ENCODE peak calls at places on chromosomes 4 and X, in ten cellular contexts. M is H1, W is GM12891, I is K562, B is HCT116, C is upper lobe of left lung, F is transverse colon, D is sigmoid colon, Q is GM12878, J is prostate gland. P is an unnamed sample.

GRCh38 chrX:23434356-23434884 is 99.8 kb downstream of the PTCHD1 start:
- DNase-seq in F (peak), I (no peak), D (peak), W (no peak), J (peak), M (no peak), B (no peak), C (peak), Q (no peak), P (no peak)

GRCh38 chr4:25160714-25161598 is 707 bp upstream of the SEPSECS start:
- DNase-seq in J (no peak), M (no peak), W (no peak), I (peak), D (no peak), C (no peak), Q (no peak), F (no peak), B (no peak), P (peak)

GRCh38 chrX:83510466-83511181 is 2.5 kb downstream of the POU3F4 start:
- DNase-seq in Q (no peak), C (no peak), W (no peak), F (no peak), B (no peak), M (no peak), D (no peak), I (no peak), J (no peak), P (no peak)

GRCh38 chr4:128275351-128275750 is 12.3 kb downstream of the PGRMC2 start:
- DNase-seq in W (no peak), I (no peak), B (no peak), D (no peak), Q (no peak), C (no peak), F (no peak), M (no peak), J (no peak), P (no peak)

GRCh38 chrX:110881971-110882370 is 86.4 kb upstream of the CHRDL1 start:
- DNase-seq in C (no peak), J (no peak), Q (no peak), D (no peak), F (no peak), I (no peak), M (no peak), B (no peak), W (no peak), P (no peak)

GRCh38 chr4:117326091-117326490 is 240.7 kb upstream of the TRAM1L1 start:
- DNase-seq in C (no peak), F (no peak), J (no peak), D (no peak), M (no peak), I (no peak), Q (no peak), W (no peak), B (no peak), P (no peak)

GRCh38 chr4:15894393-15894792 is 44.1 kb downstream of the FGFBP1 start:
- DNase-seq in Q (no peak), D (no peak), C (no peak), J (no peak), W (no peak), I (no peak), F (no peak), M (no peak), B (no peak), P (no peak)

GRCh38 chrX:154819771-154820341 is 14.6 kb upstream of the MPP1 start:
- DNase-seq in B (no peak), C (no peak), M (no peak), Q (no peak), D (no peak), J (no peak), I (no peak), F (no peak), W (no peak), P (no peak)

GRCh38 chr4:6526696-6527095 is 48.3 kb upstream of the MAN2B2 start:
- DNase-seq in M (no peak), J (no peak), B (no peak), D (no peak), F (no peak), I (no peak), C (no peak), W (no peak), Q (no peak), P (no peak)

GRCh38 chr4:5146248-5146647 is 95.0 kb downstream of the STK32B start:
- DNase-seq in I (no peak), M (no peak), D (no peak), J (no peak), C (no peak), Q (no peak), W (no peak), F (no peak), B (no peak), P (no peak)

GRCh38 chrX:120761810-120762209 is 113.9 kb downstream of the CT47B1 start:
- DNase-seq in I (no peak), F (no peak), D (no peak), Q (no peak), B (no peak), J (no peak), M (no peak), W (no peak), C (no peak), P (no peak)

GRCh38 chr4:84782517-84782916 is 184.0 kb downstream of the WDFY3 start:
- DNase-seq in J (no peak), Q (no peak), C (no peak), M (no peak), I (no peak), W (no peak), F (no peak), B (no peak), D (no peak), P (no peak)

GRCh38 chrX:120428309-120428708 is 40.8 kb downstream of the LAMP2 start:
- DNase-seq in Q (no peak), F (no peak), W (no peak), I (no peak), J (peak), B (no peak), D (no peak), C (no peak), M (no peak), P (no peak)

GRCh38 chr4:33255507-33255906 is 2535.3 kb downstream of the PCDH7 start:
- DNase-seq in W (no peak), Q (no peak), I (no peak), F (no peak), M (no peak), D (no peak), C (no peak), B (no peak), J (no peak), P (no peak)

GRCh38 chr4:55069248-55069647 is 56.1 kb downstream of the KDR start:
- DNase-seq in F (no peak), J (no peak), D (no peak), I (no peak), W (no peak), B (no peak), M (no peak), C (peak), Q (no peak), P (no peak)

GRCh38 chrX:45143455-45143854 is 57.2 kb downstream of the DIPK2B start:
- DNase-seq in F (no peak), M (no peak), B (no peak), W (no peak), C (no peak), Q (no peak), J (no peak), I (no peak), D (no peak), P (no peak)

DNA sequence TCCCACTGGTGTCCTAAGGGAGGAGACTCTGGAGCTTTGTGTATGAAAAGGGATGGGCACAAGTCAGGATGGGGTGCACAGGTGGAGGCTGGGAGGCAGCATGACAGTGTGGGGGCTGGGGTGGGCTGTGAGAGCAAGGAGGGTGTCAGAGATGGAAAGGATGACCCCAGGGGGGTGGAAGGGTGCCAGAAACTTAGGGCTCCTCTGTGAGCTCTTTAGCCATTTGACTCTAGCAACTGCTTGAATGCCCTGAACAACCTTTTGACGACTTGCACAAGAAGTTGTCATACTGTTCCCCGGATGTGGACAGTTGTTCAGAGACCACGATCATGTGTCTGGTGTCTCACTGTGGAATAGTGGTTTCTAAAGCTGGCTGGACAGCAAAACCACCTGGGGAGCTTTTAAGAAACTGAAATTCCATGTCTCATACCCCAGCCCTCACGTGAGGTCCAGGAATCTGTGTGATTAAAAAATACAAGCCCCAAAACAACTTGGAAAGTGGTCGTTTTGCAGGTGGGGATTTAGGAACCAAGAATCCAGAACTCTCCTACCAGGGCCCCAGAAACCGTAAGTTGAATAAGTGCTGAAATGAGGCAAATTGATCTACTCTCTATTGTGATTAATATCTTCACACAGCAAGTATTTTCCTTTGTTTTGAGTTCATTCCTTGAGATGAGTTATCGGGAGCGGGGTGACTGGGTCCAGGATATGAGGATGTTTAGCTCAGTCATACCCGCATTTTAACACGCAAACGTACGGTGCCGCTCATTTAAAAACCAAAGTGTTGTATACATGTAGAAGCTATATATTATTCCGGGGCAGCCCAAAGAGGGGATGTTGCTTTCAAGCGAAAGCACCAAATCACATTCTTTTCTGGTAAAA is 3.4 kb downstream of the RHOH start:
- DNase-seq in J (no peak), B (no peak), Q (peak), W (no peak), I (no peak), M (no peak), D (no peak), C (peak), F (peak), P (no peak)
- TF ChIP-seq POLR2A in J (no peak), B (no peak), Q (peak), W (peak), I (no peak), M (no peak), D (no peak), C (peak), F (peak), P (peak)

DNA sequence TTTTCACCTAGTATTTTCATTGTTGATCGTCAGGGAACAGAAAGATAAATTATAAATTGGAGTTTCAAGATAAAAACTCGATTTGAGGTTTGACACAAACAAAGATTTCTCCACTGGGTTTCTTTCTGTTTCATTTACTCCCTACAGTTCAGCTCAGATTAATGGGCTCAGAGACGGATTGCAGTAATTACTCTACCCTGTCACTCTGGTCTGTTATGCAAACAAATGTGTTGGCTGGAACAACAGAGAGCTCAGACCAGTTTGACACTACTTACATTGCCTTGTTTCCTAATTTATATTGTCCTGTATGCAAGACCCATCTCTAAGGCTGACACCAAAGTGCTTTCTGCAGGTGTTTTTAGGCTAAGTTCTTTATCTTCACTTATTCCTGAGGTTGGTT is 909.3 kb upstream of the PRKX start:
- DNase-seq in M (no peak), B (no peak), J (no peak), D (no peak), Q (no peak), I (no peak), C (no peak), F (no peak), W (no peak), P (no peak)
- TF ChIP-seq POLR2AphosphoS5 in M (no peak), B (no peak), J (no peak), D (no peak), Q (no peak), I (no peak), C (no peak), F (no peak), W (no peak), P (no peak)

DNA sequence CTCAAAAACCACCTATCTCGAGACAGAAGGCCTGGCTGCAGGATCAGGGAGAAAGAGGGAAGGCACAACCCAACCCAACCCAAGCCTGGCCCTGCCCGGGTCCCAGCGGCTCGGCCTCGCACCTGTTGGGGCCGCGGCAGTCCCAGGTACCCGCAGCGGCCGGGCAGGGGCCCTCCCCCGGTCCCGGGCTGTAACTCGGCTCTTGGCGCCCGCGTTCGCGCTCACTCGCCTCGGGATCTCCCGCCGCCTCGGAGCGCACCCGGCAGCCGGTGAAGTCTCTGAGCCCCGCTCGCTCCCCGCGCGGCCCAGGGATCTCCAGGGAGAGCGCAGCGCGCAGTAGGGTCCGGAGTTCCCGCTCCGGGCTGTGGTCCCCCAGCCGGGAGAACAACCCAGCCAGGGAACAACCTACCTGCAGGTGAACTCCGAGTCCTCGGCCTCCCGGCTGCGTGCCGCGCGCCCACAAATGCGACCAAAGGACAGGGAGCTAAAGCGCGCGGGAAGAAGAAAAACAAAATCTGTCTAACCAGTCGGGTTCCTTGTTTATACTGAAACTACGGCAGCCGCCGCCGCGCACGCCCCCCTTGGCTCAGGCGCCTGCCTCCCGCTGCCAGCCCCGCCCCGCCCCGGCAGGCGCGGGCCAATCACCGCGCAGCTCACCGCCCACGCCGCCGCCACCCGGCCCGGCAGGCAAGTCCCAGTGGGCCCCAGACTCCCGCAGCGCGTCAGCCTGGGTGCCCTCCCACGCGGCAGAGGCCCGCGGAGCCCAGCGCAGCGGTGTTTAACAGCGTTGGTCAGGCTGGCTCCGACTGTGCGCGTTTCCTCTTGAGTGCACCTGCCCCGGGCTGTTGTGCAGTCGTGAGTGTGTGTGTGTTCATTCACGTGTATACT is at the start of gene RASGEF1B:
- DNase-seq in M (no peak), W (peak), I (peak), D (peak), Q (peak), J (peak), C (peak), B (no peak), F (peak), P (peak)
- TF ChIP-seq POLR2A in M (no peak), W (no peak), I (no peak), D (peak), Q (peak), J (peak), C (peak), B (no peak), F (peak), P (no peak)

GRCh38 chr4:75891611-75892010 is 10.6 kb downstream of the PPEF2 start:
- DNase-seq in F (no peak), W (no peak), M (no peak), B (no peak), Q (no peak), J (no peak), I (no peak), D (no peak), C (no peak), P (no peak)

GRCh38 chr4:75892508-75892907 is 9.7 kb downstream of the PPEF2 start:
- DNase-seq in I (peak), W (no peak), M (no peak), D (no peak), Q (no peak), B (peak), J (no peak), F (no peak), C (no peak), P (no peak)

GRCh38 chr4:75898533-75898932 is 3.7 kb downstream of the PPEF2 start:
- DNase-seq in J (no peak), B (no peak), I (no peak), F (no peak), Q (no peak), D (no peak), W (no peak), M (no peak), C (no peak), P (no peak)

GRCh38 chr4:75895744-75896314 is 6.4 kb downstream of the PPEF2 start:
- DNase-seq in F (no peak), Q (no peak), W (no peak), D (no peak), J (no peak), B (peak), M (no peak), C (no peak), I (peak), P (peak)
- TF ChIP-seq POLR2AphosphoS5 in F (no peak), Q (no peak), W (no peak), D (no peak), J (no peak), B (no peak), M (no peak), C (no peak), I (no peak), P (no peak)

GRCh38 chr4:53233396-53233795 is 132.5 kb downstream of the SCFD2 start:
- DNase-seq in W (no peak), B (no peak), J (no peak), I (no peak), C (no peak), F (no peak), D (no peak), M (no peak), Q (no peak), P (no peak)
- TF ChIP-seq POLR2A in W (no peak), B (no peak), J (no peak), I (no peak), C (no peak), F (no peak), D (no peak), M (no peak), Q (no peak), P (no peak)

DNA sequence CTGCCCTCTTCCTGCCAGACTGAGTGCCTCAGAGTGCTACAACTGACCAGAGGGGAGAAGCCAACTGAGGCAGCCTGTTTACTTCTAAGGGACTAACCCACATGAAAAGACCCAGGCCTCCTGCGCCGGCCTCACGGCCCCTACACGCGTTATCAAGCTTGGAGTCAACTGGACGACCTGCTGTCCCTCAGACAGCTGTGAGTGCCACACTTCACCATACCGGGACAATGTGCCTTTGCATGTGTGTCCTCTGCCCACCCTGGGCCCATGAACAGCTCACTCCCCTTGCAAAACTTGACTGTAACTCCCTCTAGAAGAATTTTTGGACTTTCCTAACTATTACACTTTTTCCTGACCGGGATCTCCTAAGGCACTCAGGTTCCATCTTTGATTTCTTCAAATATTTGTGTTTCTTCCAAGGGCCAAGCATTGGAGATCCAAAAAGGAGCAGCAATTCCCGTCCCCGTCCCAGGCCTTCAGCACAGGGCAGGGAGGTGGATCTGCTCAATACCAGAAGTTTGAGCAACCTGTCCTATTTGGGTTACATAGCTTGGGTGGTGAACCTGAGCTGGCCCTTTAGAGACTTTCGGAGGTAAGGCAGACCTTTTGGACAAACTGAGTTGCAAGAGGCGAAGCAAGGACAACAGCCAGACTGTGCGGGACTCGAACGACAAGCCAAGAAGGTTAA is 1.7 kb downstream of the NOP14 start:
- DNase-seq in B (no peak), J (no peak), F (no peak), Q (no peak), M (no peak), D (no peak), W (no peak), C (no peak), I (no peak), P (no peak)
- TF ChIP-seq POLR2AphosphoS5 in B (no peak), J (no peak), F (no peak), Q (no peak), M (no peak), D (no peak), W (no peak), C (no peak), I (no peak), P (no peak)

DNA sequence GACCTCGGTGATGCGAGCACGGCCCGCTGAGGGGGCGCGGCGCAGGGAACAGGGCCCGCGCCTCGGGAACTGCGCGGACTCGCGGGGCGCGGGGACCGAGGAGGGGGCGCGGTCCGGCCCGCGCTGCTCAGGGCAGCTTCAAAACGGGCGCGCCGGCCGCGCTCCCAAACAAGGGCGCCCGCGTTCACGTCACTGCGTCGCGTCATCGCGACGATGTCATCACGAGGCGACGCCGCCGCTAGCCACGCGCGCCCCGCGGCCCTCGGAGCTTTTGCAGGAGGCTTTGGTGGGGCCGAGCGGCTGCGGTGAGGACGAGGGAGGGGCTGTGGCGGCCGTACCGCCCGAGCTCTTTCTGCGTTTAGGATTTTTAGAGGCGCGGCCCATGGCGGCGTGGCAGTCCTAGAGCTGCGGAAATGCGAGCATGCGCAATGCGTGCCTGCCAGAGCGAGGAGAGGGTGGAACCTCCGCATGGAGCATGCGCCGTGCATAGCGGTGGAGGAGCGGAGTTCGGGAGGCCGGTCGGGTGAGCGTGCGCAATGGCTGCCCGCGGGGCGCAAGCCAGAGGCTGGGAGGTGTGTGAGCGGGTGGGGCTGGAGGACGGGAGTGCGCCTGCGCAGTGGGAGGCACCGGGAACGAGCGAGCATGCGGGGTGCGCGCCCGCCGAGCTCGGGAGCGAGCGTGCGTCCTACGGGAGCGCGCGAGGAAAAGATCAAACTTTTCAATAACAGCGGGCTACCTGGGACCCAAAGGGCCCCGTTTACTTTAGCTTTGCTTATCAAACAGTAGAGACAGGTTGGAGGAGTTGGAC is at the start of gene PPP2R3B:
- DNase-seq in W (peak), Q (peak), D (peak), M (peak), I (peak), B (peak), C (peak), J (peak), F (peak), P (peak)
- TF ChIP-seq POLR2A in W (peak), Q (peak), D (peak), M (no peak), I (peak), B (peak), C (peak), J (peak), F (peak), P (peak)

DNA sequence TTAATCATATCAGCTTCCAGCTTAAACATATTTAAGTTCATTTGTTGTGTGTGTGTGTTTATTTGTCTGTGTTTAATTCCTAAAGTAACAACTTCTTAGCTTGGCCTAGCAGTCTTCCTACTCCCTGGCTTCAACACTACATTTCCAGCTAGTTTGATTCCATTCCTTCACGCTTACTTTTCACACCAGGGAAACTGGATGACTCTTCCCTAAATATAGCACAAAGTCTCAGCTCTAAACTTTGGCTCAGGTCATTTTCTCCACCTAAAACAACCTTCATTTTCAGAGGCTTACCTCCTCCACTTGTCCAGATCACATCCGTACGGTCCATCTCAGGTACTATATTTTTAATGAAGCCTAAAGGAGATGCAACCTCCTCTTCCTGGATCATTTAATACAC is 94.4 kb downstream of the KCTD8 start:
- DNase-seq in W (no peak), F (no peak), I (no peak), M (no peak), C (no peak), Q (no peak), J (no peak), D (no peak), B (no peak), P (no peak)
- TF ChIP-seq POLR2AphosphoS5 in W (no peak), F (no peak), I (no peak), M (no peak), C (no peak), Q (no peak), J (no peak), D (no peak), B (no peak), P (no peak)